ENCODE peak calls at places on chromosomes 11 and 22, in eight cellular contexts. V is A549; N is CD8-positive, alpha-beta T cell; D is kidney; O is right cardiac atrium; A is heart left ventricle; Q is cardiac muscle cell; F is H9. H is an unnamed sample.

GRCh38 chr11:112928136-112928535 is 33.1 kb upstream of the NCAM1 start:
- DNase-seq in V (no peak), N (no peak), D (no peak), O (no peak), A (no peak), Q (no peak), F (no peak), H (no peak)

GRCh38 chr22:17964153-17964552 is 60.2 kb downstream of the MICAL3 start:
- DNase-seq in V (no peak), N (no peak), D (peak), O (no peak), A (no peak), Q (peak), F (no peak), H (no peak)

GRCh38 chr11:35180311-35181233 is 41.6 kb downstream of the CD44 start:
- DNase-seq in V (no peak), N (no peak), D (no peak), O (no peak), A (no peak), Q (no peak), F (no peak), H (no peak)

GRCh38 chr11:16606784-16607674 is 131.4 kb upstream of the C11orf58 start:
- DNase-seq in V (no peak), N (no peak), D (peak), O (peak), A (peak), Q (peak), F (peak), H (no peak)

GRCh38 chr11:117993988-117994741 is 8.0 kb downstream of the IL10RA start:
- DNase-seq in V (no peak), N (no peak), D (no peak), O (peak), A (no peak), Q (no peak), F (no peak), H (no peak)

GRCh38 chr11:14619580-14619979 is 24.0 kb upstream of the PDE3B start:
- DNase-seq in V (no peak), N (no peak), D (no peak), O (no peak), A (no peak), Q (no peak), F (no peak), H (no peak)

GRCh38 chr11:66317766-66318575 is 1.1 kb upstream of the CD248 start:
- DNase-seq in V (no peak), N (peak), D (peak), O (peak), A (peak), Q (no peak), F (peak), H (no peak)

GRCh38 chr11:117794144-117794543 is 2.9 kb downstream of the DSCAML1 start:
- DNase-seq in V (no peak), N (no peak), D (peak), O (no peak), A (no peak), Q (no peak), F (no peak), H (no peak)

GRCh38 chr22:49155809-49156580 is 671.7 kb downstream of the BRD1 start:
- DNase-seq in V (no peak), N (no peak), D (no peak), O (no peak), A (no peak), Q (no peak), F (no peak), H (no peak)

GRCh38 chr22:37419370-37419915 is 7.8 kb downstream of the ELFN2 start:
- DNase-seq in V (no peak), N (no peak), D (peak), O (no peak), A (no peak), Q (no peak), F (no peak), H (no peak)

GRCh38 chr11:84687433-84687832 is 939.7 kb downstream of the DLG2 start:
- DNase-seq in V (no peak), N (no peak), D (no peak), O (no peak), A (no peak), Q (no peak), F (no peak), H (no peak)

GRCh38 chr11:133957926-133958325 is 1.2 kb upstream of the IGSF9B start:
- DNase-seq in V (no peak), N (no peak), D (no peak), O (no peak), A (peak), Q (no peak), F (no peak), H (no peak)

GRCh38 chr22:26139320-26139719 is 29.9 kb upstream of the SEZ6L start:
- DNase-seq in V (no peak), N (no peak), D (no peak), O (peak), A (no peak), Q (no peak), F (no peak), H (no peak)

GRCh38 chr22:32920032-32920628 is 118.6 kb downstream of the TIMP3 start:
- DNase-seq in V (no peak), N (no peak), D (no peak), O (peak), A (peak), Q (no peak), F (no peak), H (no peak)
- H3K27ac ChIP-seq in V (no peak), N (no peak), D (no peak), O (peak), A (no peak), Q (no peak), F (no peak), H (no peak)

DNA sequence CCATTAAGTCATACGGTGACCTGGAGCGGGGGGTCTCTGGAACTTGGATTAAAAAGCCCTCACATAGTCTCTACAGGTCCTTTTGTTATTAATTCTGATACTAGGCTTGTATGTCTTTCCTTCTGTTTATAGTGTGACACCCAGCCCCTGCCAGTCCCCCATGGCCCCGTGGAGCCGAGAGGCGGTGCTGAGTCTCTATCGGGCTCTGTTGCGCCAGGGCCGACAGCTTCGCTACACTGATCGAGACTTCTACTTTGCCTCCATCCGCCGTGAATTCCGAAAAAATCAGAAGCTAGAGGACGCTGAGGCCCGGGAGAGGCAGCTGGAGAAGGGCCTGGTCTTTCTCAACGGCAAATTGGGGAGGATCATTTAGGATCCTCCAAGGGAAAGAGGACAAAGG is 2.0 kb downstream of the MIEF1 start:
- DNase-seq in V (no peak), N (no peak), D (peak), O (no peak), A (no peak), Q (no peak), F (no peak), H (no peak)
- H3K27ac ChIP-seq in V (no peak), N (no peak), D (no peak), O (no peak), A (no peak), Q (no peak), F (no peak), H (no peak)

GRCh38 chr11:102800774-102801173 is 2.8 kb upstream of the MMP1 start:
- DNase-seq in V (no peak), N (no peak), D (no peak), O (no peak), A (no peak), Q (no peak), F (no peak), H (no peak)
- H3K27ac ChIP-seq in V (no peak), N (no peak), D (no peak), O (no peak), A (no peak), Q (no peak), F (no peak), H (no peak)

DNA sequence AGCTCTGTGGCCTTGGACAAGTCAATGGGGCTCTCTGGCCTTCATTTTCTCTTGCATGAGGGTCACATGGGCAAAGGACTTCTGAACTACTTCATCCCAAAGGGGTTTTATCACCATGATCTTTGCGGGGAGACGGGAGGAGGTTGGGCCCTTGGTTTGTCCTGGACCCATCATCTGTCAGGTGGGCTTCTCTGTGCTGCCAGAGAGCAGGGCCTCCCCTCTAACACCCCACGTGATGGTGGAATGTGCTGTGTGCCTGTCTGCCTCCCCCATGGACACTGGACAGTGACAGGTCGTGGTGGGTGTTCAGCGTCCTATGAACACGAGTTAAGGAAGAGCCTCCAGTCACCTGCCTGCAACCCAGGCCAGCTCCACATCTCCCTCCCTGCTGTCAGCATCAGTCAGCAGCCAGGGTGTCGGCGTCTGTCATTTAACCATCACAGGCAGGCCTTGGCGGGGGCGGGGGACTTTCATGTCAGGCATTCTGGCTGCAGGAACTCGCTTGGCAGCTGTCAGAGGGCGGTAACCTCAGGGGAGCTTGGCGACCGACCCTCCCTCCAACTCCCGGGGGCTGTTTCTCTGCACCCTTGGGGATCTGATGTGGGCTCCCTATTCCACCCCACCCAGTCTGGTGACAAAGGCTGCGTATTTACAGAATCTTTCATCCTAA is 2.6 kb upstream of the SUN2 start:
- DNase-seq in V (no peak), N (peak), D (peak), O (no peak), A (no peak), Q (no peak), F (no peak), H (no peak)
- H3K27ac ChIP-seq in V (no peak), N (peak), D (no peak), O (no peak), A (no peak), Q (no peak), F (no peak), H (no peak)

GRCh38 chr11:1002091-1002984 is 34.2 kb downstream of the MUC6 start:
- DNase-seq in V (no peak), N (no peak), D (no peak), O (no peak), A (no peak), Q (no peak), F (no peak), H (no peak)

GRCh38 chr11:1001682-1002081 is 34.8 kb downstream of the MUC6 start:
- DNase-seq in V (no peak), N (no peak), D (no peak), O (no peak), A (no peak), Q (no peak), F (no peak), H (no peak)

GRCh38 chr11:1000357-1000982 is 36.0 kb downstream of the MUC6 start:
- DNase-seq in V (no peak), N (no peak), D (no peak), O (no peak), A (no peak), Q (no peak), F (no peak), H (no peak)

GRCh38 chr11:1005913-1006312 is 30.6 kb downstream of the MUC6 start:
- DNase-seq in V (no peak), N (no peak), D (no peak), O (no peak), A (peak), Q (no peak), F (no peak), H (no peak)

DNA sequence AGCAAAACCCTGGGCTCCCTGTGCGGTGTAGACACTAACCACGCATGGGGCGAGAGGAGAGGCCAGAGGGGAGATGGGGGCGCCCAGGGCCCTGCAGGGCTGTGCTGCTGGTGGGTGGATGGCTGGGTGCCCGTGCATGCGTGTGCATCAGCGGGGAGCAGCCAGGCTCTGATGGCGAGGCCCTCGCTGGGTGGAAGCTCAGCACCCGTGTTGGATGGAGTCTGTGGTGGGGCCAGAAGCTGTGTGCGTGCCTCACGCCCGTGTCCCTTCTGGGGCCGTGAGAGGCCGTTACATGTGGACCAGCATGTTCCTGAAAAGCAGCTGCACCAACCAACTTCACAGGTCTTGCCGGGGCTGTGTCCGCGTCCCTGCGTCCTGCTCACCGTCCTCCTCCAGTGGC is 33.4 kb downstream of the MUC6 start:
- DNase-seq in V (no peak), N (no peak), D (no peak), O (no peak), A (no peak), Q (no peak), F (no peak), H (no peak)
- H3K27ac ChIP-seq in V (no peak), N (no peak), D (no peak), O (no peak), A (no peak), Q (no peak), F (no peak), H (no peak)

GRCh38 chr11:19774329-19774728 is 61.7 kb downstream of the NAV2 start:
- DNase-seq in V (no peak), N (no peak), D (no peak), O (no peak), A (no peak), Q (no peak), F (no peak), H (no peak)

GRCh38 chr11:19775622-19776021 is 63.0 kb downstream of the NAV2 start:
- DNase-seq in V (no peak), N (no peak), D (no peak), O (no peak), A (no peak), Q (no peak), F (no peak), H (no peak)

GRCh38 chr11:19774817-19775600 is 62.4 kb downstream of the NAV2 start:
- DNase-seq in V (no peak), N (no peak), D (no peak), O (no peak), A (no peak), Q (no peak), F (no peak), H (no peak)

GRCh38 chr11:19777342-19778102 is 64.9 kb downstream of the NAV2 start:
- DNase-seq in V (peak), N (no peak), D (no peak), O (no peak), A (no peak), Q (peak), F (peak), H (no peak)

DNA sequence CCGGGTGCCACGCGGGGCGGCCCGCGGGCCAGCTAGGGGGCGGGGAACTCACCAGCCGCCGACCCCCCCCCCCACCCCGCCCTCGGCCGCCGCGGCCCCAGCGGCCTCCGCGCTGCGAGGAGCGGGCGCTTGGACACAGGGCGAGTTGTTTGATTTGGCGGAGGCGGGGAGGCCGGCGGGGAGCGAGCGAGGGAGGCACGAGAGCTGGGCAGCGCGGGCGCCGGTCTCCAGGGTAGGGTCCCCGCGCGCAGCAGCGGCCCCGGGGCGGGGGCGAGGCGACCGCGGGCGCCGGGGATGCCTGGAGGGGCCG is 64.3 kb downstream of the NAV2 start:
- DNase-seq in V (peak), N (no peak), D (peak), O (no peak), A (no peak), Q (peak), F (peak), H (no peak)
- H3K27ac ChIP-seq in V (peak), N (no peak), D (no peak), O (no peak), A (no peak), Q (no peak), F (no peak), H (no peak)

GRCh38 chr11:60124802-60125432 is 36.5 kb downstream of the MS4A2 start:
- DNase-seq in V (no peak), N (no peak), D (no peak), O (no peak), A (no peak), Q (no peak), F (no peak), H (no peak)
- H3K27ac ChIP-seq in V (no peak), N (no peak), D (no peak), O (no peak), A (no peak), Q (no peak), F (no peak), H (no peak)

DNA sequence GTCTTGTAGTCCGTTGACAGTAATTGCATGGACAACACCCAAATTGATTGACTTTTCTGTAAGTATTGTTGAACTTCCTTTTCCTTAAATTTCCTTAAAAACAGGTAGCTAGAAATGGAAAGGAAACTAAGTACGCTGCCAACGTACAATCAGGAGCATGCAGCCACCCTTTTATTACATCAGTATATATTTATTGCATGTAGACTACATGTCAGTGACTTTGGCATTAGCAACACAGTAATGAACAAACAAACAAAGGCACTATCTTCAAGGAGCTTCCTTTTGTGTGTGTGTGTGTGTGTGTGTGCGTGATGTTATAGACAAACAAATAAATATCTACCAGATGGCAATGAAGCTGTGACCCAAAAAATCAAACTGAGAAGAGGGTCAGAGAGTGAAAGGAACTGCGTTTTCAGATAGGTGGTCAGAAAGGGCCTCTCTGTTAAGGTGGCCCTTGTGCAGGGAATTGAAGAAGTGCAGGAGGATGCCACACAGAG is at the start of gene OR9Q1:
- DNase-seq in V (no peak), N (no peak), D (no peak), O (no peak), A (no peak), Q (no peak), F (no peak), H (no peak)
- H3K27ac ChIP-seq in V (no peak), N (no peak), D (peak), O (peak), A (peak), Q (no peak), F (no peak), H (no peak)

GRCh38 chr11:126839496-126839895 is 161.1 kb downstream of the KIRREL3 start:
- DNase-seq in V (no peak), N (no peak), D (no peak), O (no peak), A (no peak), Q (no peak), F (no peak), H (no peak)
- H3K27ac ChIP-seq in V (peak), N (no peak), D (no peak), O (no peak), A (no peak), Q (no peak), F (no peak), H (no peak)